ENCODE peak calls at places on chromosomes 7 and 10, in four cellular contexts. One of them, this sample, is unnamed.

GRCh38 chr7:43077732-43078391 is 34.6 kb upstream of the HECW1 start:
- DNase-seq in H1: no peak
- DNase-seq in K562: peak; percentile 72
- DNase-seq in GM12878: no peak
- DNase-seq in this sample: peak; percentile 6

GRCh38 chr10:101718681-101719275 is 23.8 kb upstream of the FBXW4 start:
- DNase-seq in H1: no peak
- DNase-seq in K562: no peak
- DNase-seq in GM12878: no peak
- DNase-seq in this sample: no peak

GRCh38 chr7:52287698-52288097 is 747.7 kb upstream of the POM121L12 start:
- DNase-seq in H1: no peak
- DNase-seq in K562: no peak
- DNase-seq in GM12878: no peak
- DNase-seq in this sample: no peak

GRCh38 chr10:34113504-34114225 is 701.4 kb downstream of the PARD3 start:
- DNase-seq in H1: no peak
- DNase-seq in K562: no peak
- DNase-seq in GM12878: no peak
- DNase-seq in this sample: no peak

GRCh38 chr10:1869861-1870260 is 132.5 kb upstream of the ADARB2 start:
- DNase-seq in H1: no peak
- DNase-seq in K562: no peak
- DNase-seq in GM12878: no peak
- DNase-seq in this sample: no peak

GRCh38 chr7:129150199-129150996 is 5.9 kb downstream of the TSPAN33 start:
- DNase-seq in H1: no peak
- DNase-seq in K562: peak; percentile 90
- DNase-seq in GM12878: no peak
- DNase-seq in this sample: no peak

GRCh38 chr7:40586197-40586596 is 451.4 kb downstream of the SUGCT start:
- DNase-seq in H1: no peak
- DNase-seq in K562: no peak
- DNase-seq in GM12878: no peak
- DNase-seq in this sample: no peak

GRCh38 chr7:134910214-134910890 is 76.0 kb upstream of the AGBL3 start:
- DNase-seq in H1: no peak
- DNase-seq in K562: no peak
- DNase-seq in GM12878: no peak
- DNase-seq in this sample: peak; percentile 85

GRCh38 chr10:9951481-9952257 is 1066.0 kb upstream of the CELF2 start:
- DNase-seq in H1: no peak
- DNase-seq in K562: no peak
- DNase-seq in GM12878: no peak
- DNase-seq in this sample: no peak

GRCh38 chr7:130930260-130930659 is 196.3 kb upstream of the KLF14 start:
- DNase-seq in H1: no peak
- DNase-seq in K562: no peak
- DNase-seq in GM12878: no peak
- DNase-seq in this sample: no peak

GRCh38 chr7:452230-452751 is 67.4 kb downstream of the PDGFA start:
- DNase-seq in H1: peak; percentile 15
- DNase-seq in K562: no peak
- DNase-seq in GM12878: no peak
- DNase-seq in this sample: no peak

GRCh38 chr7:83629117-83629880 is 19.6 kb downstream of the SEMA3E start:
- DNase-seq in H1: no peak
- DNase-seq in K562: no peak
- DNase-seq in GM12878: no peak
- DNase-seq in this sample: no peak

GRCh38 chr7:143318661-143319060 is 2.8 kb downstream of the CLCN1 start:
- DNase-seq in H1: no peak
- DNase-seq in K562: no peak
- DNase-seq in GM12878: no peak
- DNase-seq in this sample: peak; percentile 20

GRCh38 chr7:18895456-18895855 is 222.0 kb downstream of the TWIST1 start:
- DNase-seq in H1: no peak
- DNase-seq in K562: no peak
- DNase-seq in GM12878: no peak
- DNase-seq in this sample: no peak

GRCh38 chr7:41581041-41581440 is 121.8 kb downstream of the INHBA start:
- DNase-seq in H1: no peak
- DNase-seq in K562: no peak
- DNase-seq in GM12878: no peak
- DNase-seq in this sample: no peak

GRCh38 chr7:90404777-90405176 is 1.5 kb downstream of the CLDN12 start:
- DNase-seq in H1: no peak
- DNase-seq in K562: peak; percentile 11
- DNase-seq in GM12878: no peak
- DNase-seq in this sample: no peak

GRCh38 chr10:67520924-67521520 is 175.0 kb downstream of the CTNNA3 start:
- DNase-seq in H1: no peak
- DNase-seq in K562: peak; percentile 45
- DNase-seq in GM12878: peak; percentile 2
- DNase-seq in this sample: peak; percentile 38

GRCh38 chr10:96017227-96017687 is 26.1 kb upstream of the CCNJ start:
- DNase-seq in H1: no peak
- DNase-seq in K562: peak; percentile 67
- DNase-seq in GM12878: peak; percentile 32
- DNase-seq in this sample: peak; percentile 68

GRCh38 chr10:71187600-71187999 is 24.8 kb upstream of the UNC5B start:
- DNase-seq in H1: no peak
- DNase-seq in K562: no peak
- DNase-seq in GM12878: no peak
- DNase-seq in this sample: no peak

GRCh38 chr7:143452495-143452894 is 9.2 kb downstream of the TAS2R60 start:
- DNase-seq in H1: no peak
- DNase-seq in K562: no peak
- DNase-seq in GM12878: no peak
- DNase-seq in this sample: no peak

GRCh38 chr10:89327803-89328441 is at the start of gene IFIT3:
- DNase-seq in H1: no peak
- DNase-seq in K562: peak; percentile 71
- DNase-seq in GM12878: peak; percentile 62
- DNase-seq in this sample: peak; percentile 38

GRCh38 chr10:119031496-119032059 is 2.1 kb downstream of the NANOS1 start:
- DNase-seq in H1: no peak
- DNase-seq in K562: no peak
- DNase-seq in GM12878: no peak
- DNase-seq in this sample: no peak

GRCh38 chr10:1102836-1103235 is 46.7 kb downstream of the WDR37 start:
- DNase-seq in H1: no peak
- DNase-seq in K562: no peak
- DNase-seq in GM12878: no peak
- DNase-seq in this sample: no peak

GRCh38 chr10:24908793-24909423 is 43.5 kb downstream of the PRTFDC1 start:
- DNase-seq in H1: no peak
- DNase-seq in K562: peak; percentile 81
- DNase-seq in GM12878: no peak
- DNase-seq in this sample: peak; percentile 17

GRCh38 chr7:151233111-151233701 is 923 bp downstream of the CHPF2 start:
- DNase-seq in H1: no peak
- DNase-seq in K562: peak; percentile 65
- DNase-seq in GM12878: no peak
- DNase-seq in this sample: peak; percentile 45

GRCh38 chr10:32225976-32226375 is 121.0 kb downstream of the EPC1 start:
- DNase-seq in H1: no peak
- DNase-seq in K562: no peak
- DNase-seq in GM12878: no peak
- DNase-seq in this sample: no peak

GRCh38 chr10:109913351-109913902 is 9.9 kb downstream of the XPNPEP1 start:
- DNase-seq in H1: no peak
- DNase-seq in K562: no peak
- DNase-seq in GM12878: no peak
- DNase-seq in this sample: no peak

GRCh38 chr7:106858618-106859532 is 6.2 kb upstream of the PIK3CG start:
- DNase-seq in H1: no peak
- DNase-seq in K562: peak; percentile 99
- DNase-seq in GM12878: no peak
- DNase-seq in this sample: no peak

GRCh38 chr10:32110790-32111189 is 54.6 kb upstream of the KIF5B start:
- DNase-seq in H1: no peak
- DNase-seq in K562: no peak
- DNase-seq in GM12878: no peak
- DNase-seq in this sample: no peak

GRCh38 chr10:86646933-86647332 is 7.4 kb upstream of the OPN4 start:
- DNase-seq in H1: no peak
- DNase-seq in K562: no peak
- DNase-seq in GM12878: no peak
- DNase-seq in this sample: no peak

GRCh38 chr10:86642499-86642898 is 11.8 kb upstream of the OPN4 start:
- DNase-seq in H1: no peak
- DNase-seq in K562: no peak
- DNase-seq in GM12878: no peak
- DNase-seq in this sample: no peak

GRCh38 chr10:86646532-86646931 is 7.8 kb upstream of the OPN4 start:
- DNase-seq in H1: no peak
- DNase-seq in K562: no peak
- DNase-seq in GM12878: no peak
- DNase-seq in this sample: no peak

GRCh38 chr10:86645111-86645445 is 9.3 kb upstream of the OPN4 start:
- DNase-seq in H1: no peak
- DNase-seq in K562: no peak
- DNase-seq in GM12878: no peak
- DNase-seq in this sample: no peak

DNA sequence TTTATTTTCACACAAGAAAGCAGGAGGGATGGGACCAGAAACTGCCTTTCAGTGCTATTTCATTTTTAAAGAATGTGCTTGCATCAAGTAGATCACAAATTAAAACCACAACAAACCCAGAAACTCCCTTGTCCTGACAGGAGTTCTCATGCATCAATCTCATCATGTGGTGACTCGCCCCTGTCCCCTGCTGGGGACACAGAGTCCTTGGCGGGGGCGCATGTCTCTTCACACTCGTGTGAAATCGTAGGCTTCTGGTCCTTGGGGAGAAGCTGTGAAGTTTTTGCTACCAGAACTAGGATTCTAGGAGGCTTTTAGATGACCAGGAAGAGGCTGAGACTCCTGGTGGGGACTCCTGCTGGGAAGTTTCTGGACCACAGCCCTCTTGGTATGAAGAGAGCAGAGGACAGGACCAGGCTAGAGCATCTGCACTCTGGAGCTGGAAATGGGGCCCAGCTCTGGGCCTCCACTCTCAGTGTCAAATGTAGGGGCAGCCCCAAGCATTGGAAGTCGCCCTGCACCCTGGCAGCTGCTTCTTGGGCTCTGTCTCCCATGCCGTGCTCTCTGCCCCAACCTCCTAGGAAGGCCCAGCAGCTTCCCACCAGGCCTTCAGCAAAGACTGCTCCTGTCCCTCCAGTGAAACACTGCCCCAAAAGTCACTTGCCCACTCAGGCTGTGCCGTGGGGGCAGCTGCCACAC is 9.8 kb upstream of the OPN4 start:
- DNase-seq in H1: no peak
- DNase-seq in K562: no peak
- DNase-seq in GM12878: peak; percentile 20
- DNase-seq in this sample: peak; percentile 10
- TF ChIP-seq JUND in H1: no peak
- TF ChIP-seq JUND in K562: no peak
- TF ChIP-seq JUND in GM12878: no peak
- TF ChIP-seq JUND in this sample: no peak

GRCh38 chr7:32239764-32240163 is 169.6 kb upstream of the PDE1C start:
- DNase-seq in H1: no peak
- DNase-seq in K562: no peak
- DNase-seq in GM12878: no peak
- DNase-seq in this sample: no peak

GRCh38 chr7:32242436-32242835 is 172.2 kb upstream of the PDE1C start:
- DNase-seq in H1: no peak
- DNase-seq in K562: no peak
- DNase-seq in GM12878: no peak
- DNase-seq in this sample: no peak

GRCh38 chr7:32244806-32245345 is 174.7 kb upstream of the PDE1C start:
- DNase-seq in H1: no peak
- DNase-seq in K562: no peak
- DNase-seq in GM12878: no peak
- DNase-seq in this sample: no peak

GRCh38 chr7:32241636-32242035 is 171.4 kb upstream of the PDE1C start:
- DNase-seq in H1: no peak
- DNase-seq in K562: no peak
- DNase-seq in GM12878: no peak
- DNase-seq in this sample: no peak

DNA sequence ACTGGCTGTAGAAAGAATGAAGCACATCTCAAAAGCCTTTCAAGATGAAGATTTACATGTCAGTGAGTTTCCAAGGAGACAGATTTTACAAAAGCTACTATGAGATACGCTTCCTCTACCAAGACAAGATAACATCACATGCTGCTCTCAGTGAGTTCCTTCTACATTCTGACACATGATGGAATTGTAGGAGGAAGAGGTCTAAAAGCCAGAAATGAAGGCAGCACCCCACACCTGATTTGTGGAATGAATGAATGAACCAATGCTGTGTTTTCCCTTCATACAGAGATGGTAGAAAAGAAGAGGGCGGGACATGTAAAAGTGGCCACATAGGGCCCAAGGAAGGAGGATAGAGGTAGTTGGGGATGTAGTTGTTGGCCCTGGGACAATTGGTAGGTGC is 173.7 kb upstream of the PDE1C start:
- DNase-seq in H1: no peak
- DNase-seq in K562: no peak
- DNase-seq in GM12878: no peak
- DNase-seq in this sample: no peak
- TF ChIP-seq EP300 in H1: no peak
- TF ChIP-seq EP300 in K562: no peak
- TF ChIP-seq EP300 in GM12878: no peak
- TF ChIP-seq EP300 in this sample: no peak

GRCh38 chr7:74032191-74032490 is 4.2 kb downstream of the ELN start:
- DNase-seq in H1: no peak
- DNase-seq in K562: no peak
- DNase-seq in GM12878: no peak
- DNase-seq in this sample: no peak
- TF ChIP-seq BRCA1 in H1: no peak
- TF ChIP-seq BRCA1 in K562: no peak
- TF ChIP-seq BRCA1 in GM12878: no peak
- TF ChIP-seq BRCA1 in this sample: no peak

DNA sequence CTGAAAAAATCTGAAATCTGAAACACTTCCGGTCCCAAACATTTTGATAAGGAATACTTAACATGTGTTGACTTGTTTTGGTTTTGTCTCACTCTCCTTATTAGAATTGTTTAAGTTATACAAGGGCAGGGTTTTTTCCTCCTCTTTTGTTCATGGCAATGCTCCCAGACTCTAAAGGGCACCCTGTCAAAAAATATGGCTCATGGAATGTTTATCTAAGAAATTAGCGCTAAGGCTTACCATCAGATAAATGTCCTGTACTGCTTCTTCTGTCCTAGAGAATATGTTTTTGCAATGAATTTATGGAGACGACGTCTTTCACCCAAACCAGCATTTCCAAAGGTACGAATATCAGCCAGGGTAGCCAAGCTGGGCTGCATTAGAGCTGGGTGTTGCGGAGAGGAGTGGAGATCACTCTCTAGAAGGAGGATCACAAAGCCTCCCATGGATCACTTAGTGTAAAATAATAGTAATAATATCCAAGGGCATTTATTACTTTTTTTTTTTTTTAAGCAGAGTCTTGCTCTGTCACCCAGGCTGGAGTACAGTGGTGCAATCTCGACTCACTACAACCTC is 46.8 kb downstream of the ERLIN1 start:
- DNase-seq in H1: no peak
- DNase-seq in K562: no peak
- DNase-seq in GM12878: no peak
- DNase-seq in this sample: no peak
- TF ChIP-seq JUND in H1: no peak
- TF ChIP-seq JUND in K562: no peak
- TF ChIP-seq JUND in GM12878: no peak
- TF ChIP-seq JUND in this sample: no peak

GRCh38 chr10:74826142-74827044 is at the start of gene KAT6B:
- DNase-seq in H1: peak; percentile 100
- DNase-seq in K562: peak; percentile 100
- DNase-seq in GM12878: peak; percentile 100
- DNase-seq in this sample: peak; percentile 100
- TF ChIP-seq EP300 in H1: no peak
- TF ChIP-seq EP300 in K562: peak; percentile 7
- TF ChIP-seq EP300 in GM12878: no peak
- TF ChIP-seq EP300 in this sample: no peak